ENCODE peak calls at places on chromosomes 3 and 15, in eight cellular contexts. V is AG10803, S is left kidney, X is endothelial cell, R is BE2C, Q is NCI-H1092 treated with DMSO at 0.1 percent for 48 hours, N is HEK293T, C is transverse colon. T is an unnamed sample.

GRCh38 chr3:100076544-100077529 is 37.5 kb downstream of the FILIP1L start:
- DNase-seq in V (no peak), N (no peak), X (no peak), C (no peak), Q (no peak), R (no peak), S (peak; percentile 39), T (no peak)

GRCh38 chr15:25796395-25796794 is 66.7 kb downstream of the ATP10A start:
- DNase-seq in X (no peak), N (no peak), S (no peak), Q (no peak), C (no peak), R (no peak), V (no peak), T (no peak)

GRCh38 chr3:54040476-54040875 is 81.9 kb upstream of the CACNA2D3 start:
- DNase-seq in V (no peak), R (no peak), N (no peak), S (no peak), X (no peak), Q (no peak), C (no peak), T (no peak)

GRCh38 chr3:46484911-46485696 is 12.7 kb upstream of the RTP3 start:
- DNase-seq in C (peak; percentile 45), X (no peak), Q (peak; percentile 14), V (peak; percentile 21), N (no peak), R (no peak), S (peak; percentile 83), T (no peak)

GRCh38 chr3:70933105-70933810 is 620.8 kb upstream of the MDFIC2 start:
- DNase-seq in S (no peak), V (no peak), N (no peak), Q (no peak), X (no peak), R (no peak), C (no peak), T (no peak)

GRCh38 chr3:184395320-184395660 is 15.4 kb downstream of the CHRD start:
- DNase-seq in X (no peak), N (no peak), C (no peak), Q (no peak), V (no peak), R (no peak), S (no peak), T (no peak)

GRCh38 chr3:154334973-154335420 is 10.7 kb upstream of the DHX36 start:
- DNase-seq in V (peak; percentile 50), C (no peak), R (no peak), Q (peak; percentile 50), S (peak; percentile 49), X (no peak), N (peak; percentile 11), T (peak; percentile 24)

GRCh38 chr3:160183375-160184076 is 41.7 kb upstream of the C3orf80 start:
- DNase-seq in Q (no peak), N (no peak), C (no peak), R (no peak), X (no peak), V (no peak), S (no peak), T (no peak)

GRCh38 chr3:8767667-8768363 is 1.6 kb downstream of the OXTR start:
- DNase-seq in S (peak; percentile 80), V (no peak), C (peak; percentile 32), X (peak; percentile 46), R (no peak), Q (peak; percentile 40), N (no peak), T (no peak)

GRCh38 chr3:42831321-42831713 is 22.1 kb downstream of the ACKR2 start:
- DNase-seq in V (peak; percentile 43), Q (peak; percentile 67), S (peak; percentile 87), X (peak; percentile 88), N (peak; percentile 69), C (peak; percentile 84), R (peak; percentile 76), T (peak; percentile 54)

GRCh38 chr3:164401923-164402322 is 676.4 kb downstream of the SI start:
- DNase-seq in R (no peak), X (no peak), Q (no peak), S (no peak), C (no peak), V (no peak), N (no peak), T (no peak)

GRCh38 chr15:54528021-54528420 is 549.8 kb downstream of the UNC13C start:
- DNase-seq in X (no peak), N (no peak), C (no peak), R (no peak), V (no peak), Q (no peak), S (no peak), T (no peak)

GRCh38 chr3:194197396-194197960 is 61.5 kb downstream of the HES1 start:
- DNase-seq in R (no peak), N (no peak), Q (no peak), C (no peak), X (no peak), V (no peak), S (no peak), T (no peak)

GRCh38 chr3:9808345-9809037 is 1.6 kb upstream of the TTLL3 start:
- DNase-seq in N (peak; percentile 48), C (peak; percentile 36), Q (no peak), S (peak; percentile 53), X (peak; percentile 27), R (peak; percentile 40), V (peak; percentile 18), T (peak; percentile 27)

GRCh38 chr3:182521339-182521738 is 272.0 kb upstream of the ATP11B start:
- DNase-seq in S (no peak), V (no peak), C (no peak), R (no peak), Q (no peak), N (no peak), X (no peak), T (no peak)

GRCh38 chr3:185737020-185737419 is 87.8 kb downstream of the IGF2BP2 start:
- DNase-seq in C (no peak), Q (no peak), N (no peak), S (no peak), X (no peak), V (peak; percentile 65), R (no peak), T (peak; percentile 27)

GRCh38 chr15:67957435-67958139 is 96.5 kb upstream of the PIAS1 start:
- DNase-seq in V (no peak), R (no peak), N (no peak), X (no peak), S (no peak), C (no peak), Q (no peak), T (no peak)

GRCh38 chr3:16236856-16237393 is 27.8 kb downstream of the DPH3 start:
- DNase-seq in V (no peak), C (no peak), X (no peak), Q (no peak), S (no peak), R (no peak), N (no peak), T (no peak)

GRCh38 chr15:83014205-83014653 is 2.8 kb upstream of the C15orf40 start:
- DNase-seq in V (no peak), S (peak; percentile 33), R (no peak), C (no peak), Q (no peak), X (no peak), N (no peak), T (no peak)

GRCh38 chr3:146189519-146190173 is 28.7 kb upstream of the PLOD2 start:
- DNase-seq in S (peak; percentile 68), X (peak; percentile 29), Q (peak; percentile 50), C (no peak), R (peak; percentile 15), V (peak; percentile 58), N (peak; percentile 64), T (peak; percentile 60)

GRCh38 chr15:66879511-66879910 is 177.5 kb downstream of the SMAD6 start:
- DNase-seq in Q (no peak), R (no peak), V (no peak), N (no peak), X (no peak), C (no peak), S (no peak), T (no peak)

GRCh38 chr3:140117111-140117526 is 182.1 kb downstream of the CLSTN2 start:
- DNase-seq in X (no peak), S (peak; percentile 84), C (no peak), N (peak; percentile 36), Q (no peak), V (no peak), R (no peak), T (no peak)

GRCh38 chr15:34793071-34793470 is 2.3 kb downstream of the ACTC1 start:
- DNase-seq in S (no peak), X (no peak), C (no peak), Q (no peak), V (no peak), N (no peak), R (no peak), T (no peak)

GRCh38 chr15:89898628-89899302 is 5.0 kb upstream of the AP3S2 start:
- DNase-seq in V (peak; percentile 50), Q (peak; percentile 0), N (peak; percentile 67), S (peak; percentile 86), X (peak; percentile 44), C (peak; percentile 53), R (peak; percentile 58), T (peak; percentile 39)

GRCh38 chr15:85879334-85880163 is 84.8 kb upstream of the KLHL25 start:
- DNase-seq in S (no peak), X (no peak), R (no peak), N (no peak), C (no peak), Q (no peak), V (peak; percentile 88), T (no peak)

GRCh38 chr3:148881286-148881685 is 16.2 kb downstream of the CPA3 start:
- DNase-seq in C (no peak), R (no peak), S (no peak), Q (no peak), N (no peak), X (no peak), V (peak; percentile 56), T (no peak)

GRCh38 chr3:79278681-79279080 is 489.1 kb downstream of the ROBO1 start:
- DNase-seq in C (no peak), S (no peak), V (no peak), X (no peak), R (no peak), Q (no peak), N (no peak), T (no peak)

GRCh38 chr3:159733194-159733860 is 255.3 kb upstream of the IL12A start:
- DNase-seq in N (no peak), Q (no peak), X (no peak), V (peak; percentile 89), S (peak; percentile 78), R (no peak), C (no peak), T (no peak)

GRCh38 chr3:104909188-104909587 is 457.5 kb upstream of the ALCAM start:
- DNase-seq in V (peak; percentile 71), X (no peak), N (no peak), R (no peak), C (no peak), S (peak; percentile 68), Q (peak; percentile 88), T (no peak)

GRCh38 chr3:73694988-73695757 is 70.4 kb upstream of the PDZRN3 start:
- DNase-seq in V (peak; percentile 39), S (no peak), N (no peak), X (no peak), Q (no peak), C (no peak), R (no peak), T (no peak)

GRCh38 chr3:149395107-149396089 is 17.9 kb upstream of the TM4SF1 start:
- DNase-seq in N (no peak), C (no peak), Q (peak; percentile 78), S (peak; percentile 55), V (no peak), X (no peak), R (peak; percentile 79), T (no peak)

GRCh38 chr3:194487289-194488006 is 646 bp upstream of the ATP13A3 start:
- DNase-seq in C (peak; percentile 43), S (peak; percentile 87), X (peak; percentile 33), R (no peak), N (no peak), V (no peak), Q (peak; percentile 78), T (no peak)

GRCh38 chr15:70358871-70359647 is 261.3 kb upstream of the TLE3 start:
- DNase-seq in Q (peak; percentile 10), V (no peak), X (no peak), S (no peak), N (no peak), C (no peak), R (no peak), T (no peak)

GRCh38 chr3:7632305-7632704 is 771.4 kb downstream of the GRM7 start:
- DNase-seq in N (no peak), Q (no peak), R (no peak), C (no peak), S (no peak), V (no peak), X (no peak), T (no peak)

T was measured in NCI-H460.